ENCODE peak calls at places on chromosomes 12 and 14, in nine cellular contexts. W, S, H, M, L, P, Q, N and U are unnamed samples.

GRCh38 chr12:82486524-82487235 is 128.4 kb downstream of the METTL25 start:
- DNase-seq in W (no peak), M (no peak), P (no peak), S (no peak), L (no peak), N (no peak), Q (no peak), H (peak; percentile 74), U (no peak)

GRCh38 chr14:37665479-37665878 is 70.0 kb downstream of the TTC6 start:
- DNase-seq in Q (no peak), S (no peak), H (no peak), P (no peak), M (no peak), L (no peak), W (no peak), N (no peak), U (no peak)

GRCh38 chr12:131457028-131457310 is 253.9 kb upstream of the SFSWAP start:
- DNase-seq in H (no peak), Q (no peak), M (no peak), P (no peak), S (no peak), L (no peak), N (no peak), W (peak; percentile 17), U (no peak)

GRCh38 chr12:55727643-55728184 is 1.1 kb downstream of the CD63 start:
- DNase-seq in L (peak; percentile 74), W (peak; percentile 75), M (peak; percentile 30), Q (peak; percentile 63), N (no peak), S (no peak), H (peak; percentile 71), P (peak; percentile 76), U (no peak)

GRCh38 chr14:22981090-22982012 is 1.0 kb downstream of the AJUBA start:
- DNase-seq in Q (no peak), M (peak; percentile 44), S (peak; percentile 19), W (no peak), L (no peak), N (no peak), P (peak; percentile 70), H (peak; percentile 25), U (no peak)

GRCh38 chr12:118107694-118108093 is 3.9 kb upstream of the VSIG10 start:
- DNase-seq in M (no peak), N (no peak), W (no peak), H (no peak), L (no peak), P (no peak), S (no peak), Q (no peak), U (no peak)

GRCh38 chr12:111298583-111299436 is 70.1 kb downstream of the PHETA1 start:
- DNase-seq in W (peak; percentile 34), Q (peak; percentile 28), H (peak; percentile 69), L (peak; percentile 32), P (peak; percentile 90), M (peak; percentile 91), N (peak; percentile 57), S (peak; percentile 16), U (no peak)

GRCh38 chr12:5344131-5344530 is 87.8 kb upstream of the NTF3 start:
- DNase-seq in H (no peak), P (no peak), M (no peak), W (no peak), N (no peak), Q (no peak), L (no peak), S (no peak), U (no peak)

GRCh38 chr12:50572275-50572674 is 67.5 kb downstream of the DIP2B start:
- DNase-seq in P (peak; percentile 33), S (no peak), W (no peak), L (no peak), Q (no peak), H (peak; percentile 93), N (peak; percentile 71), M (peak; percentile 27), U (no peak)

GRCh38 chr14:41972531-41972930 is 365.9 kb downstream of the LRFN5 start:
- DNase-seq in S (no peak), L (no peak), P (no peak), W (no peak), M (no peak), N (no peak), Q (no peak), H (no peak), U (no peak)

GRCh38 chr14:50524731-50525510 is 7.4 kb downstream of the MAP4K5 start:
- DNase-seq in L (no peak), S (no peak), Q (no peak), N (peak; percentile 12), H (no peak), W (no peak), M (no peak), P (no peak), U (no peak)

GRCh38 chr12:49400304-49400703 is 33.0 kb downstream of the SPATS2 start:
- DNase-seq in N (no peak), L (no peak), M (no peak), H (no peak), Q (no peak), W (no peak), S (no peak), P (no peak), U (no peak)

GRCh38 chr14:103818422-103818821 is 29.0 kb downstream of the PPP1R13B start:
- DNase-seq in Q (no peak), P (no peak), H (no peak), W (no peak), M (no peak), N (no peak), S (no peak), L (no peak), U (no peak)

GRCh38 chr14:72420749-72421452 is 473.0 kb downstream of the DPF3 start:
- DNase-seq in P (peak; percentile 52), W (peak; percentile 57), Q (peak; percentile 67), M (peak; percentile 90), L (peak; percentile 80), S (peak; percentile 32), H (peak; percentile 64), N (peak; percentile 44), U (peak; percentile 64)

GRCh38 chr14:76958975-76959710 is 69.4 kb downstream of the IRF2BPL start:
- DNase-seq in S (no peak), L (no peak), Q (no peak), P (peak; percentile 77), M (no peak), H (peak; percentile 21), W (no peak), N (no peak), U (peak; percentile 80)

GRCh38 chr14:69149461-69150244 is 3.3 kb downstream of the DCAF5 start:
- DNase-seq in W (no peak), M (no peak), S (no peak), P (no peak), H (no peak), N (no peak), Q (no peak), L (no peak), U (no peak)

GRCh38 chr12:22380029-22380428 is 45.5 kb upstream of the ST8SIA1 start:
- DNase-seq in L (no peak), W (no peak), P (no peak), M (no peak), N (no peak), Q (no peak), S (no peak), H (no peak), U (no peak)
- H3K27me3 ChIP-seq in L (no peaks in the 10 kb centered on the region), W (no peaks in the 10 kb centered on the region), P (peaks cover 4% of the 10 kb centered on the region), M (no peaks in the 10 kb centered on the region), N (no peaks in the 10 kb centered on the region), Q (no peaks in the 10 kb centered on the region), S (no peaks in the 10 kb centered on the region), H (no peaks in the 10 kb centered on the region), U (no peaks in the 10 kb centered on the region)

GRCh38 chr12:48279601-48280000 is 71.1 kb downstream of the ZNF641 start:
- DNase-seq in H (no peak), Q (no peak), W (no peak), M (peak; percentile 71), S (no peak), L (no peak), P (no peak), N (no peak), U (no peak)
- H3K27me3 ChIP-seq in H (peaks cover 2% of the 10 kb centered on the region), Q (no peaks in the 10 kb centered on the region), W (no peaks in the 10 kb centered on the region), M (peaks cover 91% of the 10 kb centered on the region), S (no peaks in the 10 kb centered on the region), L (no peaks in the 10 kb centered on the region), P (no peaks in the 10 kb centered on the region), N (no peaks in the 10 kb centered on the region), U (no peaks in the 10 kb centered on the region)

GRCh38 chr12:94769746-94770396 is 119.5 kb upstream of the TMCC3 start:
- DNase-seq in Q (no peak), S (no peak), W (no peak), M (no peak), L (no peak), P (no peak), N (no peak), H (no peak), U (no peak)
- H3K27me3 ChIP-seq in Q (peaks cover 55% of the 10 kb centered on the region), S (no peaks in the 10 kb centered on the region), W (no peaks in the 10 kb centered on the region), M (no peaks in the 10 kb centered on the region), L (no peaks in the 10 kb centered on the region), P (no peaks in the 10 kb centered on the region), N (no peaks in the 10 kb centered on the region), H (no peaks in the 10 kb centered on the region), U (no peaks in the 10 kb centered on the region)

GRCh38 chr14:60656755-60657608 is 7.7 kb upstream of the SIX1 start:
- DNase-seq in N (peak; percentile 49), S (no peak), H (peak; percentile 74), W (peak; percentile 59), M (peak; percentile 88), P (peak; percentile 71), Q (no peak), L (peak; percentile 51), U (no peak)
- H3K27me3 ChIP-seq in N (peaks cover 55% of the 10 kb centered on the region), S (peaks cover 51% of the 10 kb centered on the region), H (peaks cover 89% of the 10 kb centered on the region), W (peaks cover 64% of the 10 kb centered on the region), M (peaks cover 97% of the 10 kb centered on the region), P (no peaks in the 10 kb centered on the region), Q (peaks cover 100% of the 10 kb centered on the region), L (peaks cover 78% of the 10 kb centered on the region), U (peaks cover 46% of the 10 kb centered on the region)

GRCh38 chr12:124294686-124295315 is at the start of gene RFLNA:
- DNase-seq in Q (no peak), H (peak; percentile 45), S (no peak), P (peak; percentile 78), L (peak; percentile 49), W (peak; percentile 62), M (peak; percentile 78), N (no peak), U (no peak)
- H3K27me3 ChIP-seq in Q (peaks cover 46% of the 10 kb centered on the region), H (peaks cover 34% of the 10 kb centered on the region), S (peaks cover 16% of the 10 kb centered on the region), P (peaks cover 29% of the 10 kb centered on the region), L (no peaks in the 10 kb centered on the region), W (peaks cover 8% of the 10 kb centered on the region), M (peaks cover 29% of the 10 kb centered on the region), N (peaks cover 21% of the 10 kb centered on the region), U (no peaks in the 10 kb centered on the region)

GRCh38 chr12:130163461-130164215 is 1.4 kb downstream of the FZD10 start:
- DNase-seq in L (no peak), M (no peak), P (no peak), W (peak; percentile 20), S (no peak), N (no peak), H (no peak), Q (no peak), U (no peak)
- H3K27me3 ChIP-seq in L (peaks cover 42% of the 10 kb centered on the region), M (peaks cover 96% of the 10 kb centered on the region), P (no peaks in the 10 kb centered on the region), W (peaks cover 45% of the 10 kb centered on the region), S (no peaks in the 10 kb centered on the region), N (peaks cover 36% of the 10 kb centered on the region), H (peaks cover 100% of the 10 kb centered on the region), Q (peaks cover 100% of the 10 kb centered on the region), U (peaks cover 5% of the 10 kb centered on the region)